ENCODE peak calls at places on chromosome 7, in seven cellular contexts. X is activated CD8-positive, alpha-beta T cell treated with anti-CD3 and anti-CD28 coated beads for 36 hours; U is NCI-H1105; P is stomach; G is mucosa of descending colon; I is ELF-1; R is body of pancreas. Q is an unnamed sample.

GRCh38 chr7:104156842-104157277 is 51.0 kb downstream of the ORC5 start:
- DNase-seq in X (no peak), U (peak; percentile 8), P (no peak), G (no peak), I (no peak), R (no peak), Q (peak; percentile 12)

GRCh38 chr7:74372511-74373111 is 81.1 kb upstream of the GTF2IRD1 start:
- DNase-seq in X (no peak), U (no peak), P (no peak), G (peak; percentile 32), I (peak; percentile 25), R (no peak), Q (no peak)

GRCh38 chr7:102296514-102296913 is 9.8 kb downstream of the SH2B2 start:
- DNase-seq in X (no peak), U (no peak), P (no peak), G (no peak), I (peak; percentile 24), R (no peak), Q (no peak)

GRCh38 chr7:81659697-81660395 is 110.0 kb downstream of the HGF start:
- DNase-seq in X (no peak), U (no peak), P (no peak), G (no peak), I (no peak), R (no peak), Q (peak; percentile 9)

GRCh38 chr7:80916770-80917681 is 1.8 kb downstream of the SEMA3C start:
- DNase-seq in X (no peak), U (no peak), P (no peak), G (no peak), I (no peak), R (no peak), Q (peak; percentile 56)

GRCh38 chr7:95056107-95056689 is 148.8 kb downstream of the PPP1R9A start:
- DNase-seq in X (no peak), U (no peak), P (no peak), G (no peak), I (no peak), R (no peak), Q (no peak)

GRCh38 chr7:119974972-119975371 is 298.0 kb upstream of the KCND2 start:
- DNase-seq in X (no peak), U (no peak), P (no peak), G (no peak), I (no peak), R (no peak), Q (no peak)

GRCh38 chr7:47074702-47075153 is 507.2 kb downstream of the TNS3 start:
- DNase-seq in X (no peak), U (no peak), P (no peak), G (no peak), I (no peak), R (no peak), Q (no peak)

GRCh38 chr7:159103382-159104187 is 41.1 kb downstream of the VIPR2 start:
- DNase-seq in X (no peak), U (no peak), P (no peak), G (no peak), I (no peak), R (peak; percentile 4), Q (no peak)

GRCh38 chr7:3575753-3576531 is 274.9 kb downstream of the SDK1 start:
- DNase-seq in X (no peak), U (no peak), P (peak; percentile 43), G (peak; percentile 70), I (no peak), R (peak; percentile 59), Q (no peak)

GRCh38 chr7:134051020-134051419 is 76.1 kb upstream of the LRGUK start:
- DNase-seq in X (no peak), U (no peak), P (no peak), G (peak; percentile 4), I (no peak), R (no peak), Q (no peak)

GRCh38 chr7:43590862-43591550 is 8.1 kb downstream of the STK17A start:
- DNase-seq in X (peak; percentile 77), U (no peak), P (no peak), G (no peak), I (no peak), R (no peak), Q (no peak)

GRCh38 chr7:20223356-20223755 is 6.2 kb upstream of the MACC1 start:
- DNase-seq in X (no peak), U (no peak), P (no peak), G (no peak), I (no peak), R (no peak), Q (no peak)

GRCh38 chr7:42080831-42081230 is 156.2 kb downstream of the GLI3 start:
- DNase-seq in X (no peak), U (no peak), P (no peak), G (no peak), I (no peak), R (no peak), Q (no peak)

GRCh38 chr7:22663319-22663718 is 63.7 kb upstream of the IL6 start:
- DNase-seq in X (peak; percentile 27), U (no peak), P (no peak), G (no peak), I (no peak), R (no peak), Q (no peak)

GRCh38 chr7:88546808-88547207 is 212.7 kb upstream of the ZNF804B start:
- DNase-seq in X (peak; percentile 51), U (no peak), P (no peak), G (peak; percentile 35), I (peak; percentile 71), R (peak; percentile 48), Q (no peak)

GRCh38 chr7:5143935-5144903 is 45.8 kb upstream of the WIPI2 start:
- DNase-seq in X (peak; percentile 66), U (no peak), P (peak; percentile 26), G (peak; percentile 10), I (no peak), R (no peak), Q (no peak)

GRCh38 chr7:101532000-101532399 is 97.1 kb downstream of the MYL10 start:
- DNase-seq in X (no peak), U (no peak), P (no peak), G (no peak), I (peak; percentile 53), R (no peak), Q (no peak)

GRCh38 chr7:27161721-27162547 is 3.4 kb downstream of the HOXA9 start:
- DNase-seq in X (no peak), U (no peak), P (no peak), G (no peak), I (peak; percentile 78), R (no peak), Q (no peak)

GRCh38 chr7:101563933-101564777 is 64.9 kb downstream of the MYL10 start:
- DNase-seq in X (no peak), U (no peak), P (no peak), G (no peak), I (peak; percentile 54), R (no peak), Q (no peak)

GRCh38 chr7:42550706-42551470 is 313.9 kb upstream of the GLI3 start:
- DNase-seq in X (no peak), U (no peak), P (no peak), G (no peak), I (no peak), R (no peak), Q (no peak)

GRCh38 chr7:104150470-104150869 is 57.3 kb downstream of the ORC5 start:
- DNase-seq in X (no peak), U (no peak), P (no peak), G (no peak), I (no peak), R (no peak), Q (no peak)

GRCh38 chr7:18577096-18577771 is 81.7 kb downstream of the HDAC9 start:
- DNase-seq in X (no peak), U (no peak), P (no peak), G (peak; percentile 54), I (no peak), R (no peak), Q (no peak)

GRCh38 chr7:74235525-74236269 is 18.5 kb downstream of the RFC2 start:
- DNase-seq in X (no peak), U (no peak), P (no peak), G (no peak), I (no peak), R (no peak), Q (no peak)

GRCh38 chr7:124552217-124552616 is 213.4 kb downstream of the GPR37 start:
- DNase-seq in X (no peak), U (no peak), P (no peak), G (no peak), I (no peak), R (no peak), Q (no peak)

GRCh38 chr7:41574377-41574776 is 128.5 kb downstream of the INHBA start:
- DNase-seq in X (no peak), U (no peak), P (no peak), G (no peak), I (no peak), R (no peak), Q (no peak)

GRCh38 chr7:40584667-40585433 is 450.0 kb downstream of the SUGCT start:
- DNase-seq in X (no peak), U (no peak), P (no peak), G (no peak), I (no peak), R (no peak), Q (no peak)

GRCh38 chr7:96284838-96285237 is 37.1 kb downstream of the SLC25A13 start:
- DNase-seq in X (peak; percentile 15), U (no peak), P (no peak), G (no peak), I (no peak), R (no peak), Q (no peak)

GRCh38 chr7:77327067-77327931 is 88.8 kb downstream of the GSAP start:
- DNase-seq in X (no peak), U (no peak), P (peak; percentile 32), G (no peak), I (peak; percentile 61), R (no peak), Q (peak; percentile 18)

GRCh38 chr7:78605131-78605530 is 806.6 kb downstream of the PHTF2 start:
- DNase-seq in X (no peak), U (no peak), P (no peak), G (no peak), I (no peak), R (no peak), Q (no peak)